ENCODE peak calls at places on chromosomes 13 and 19, in four cellular contexts. One of them, this sample, is unnamed. For H3K27me3, the result is how much of the 10 kb centered on the place peaks cover.

GRCh38 chr13:76383671-76384461 is 502.3 kb downstream of the KCTD12 start:
- DNase-seq in HCT116: no peak
- DNase-seq in K562: no peak
- DNase-seq in HepG2: no peak
- DNase-seq in this sample: peak

GRCh38 chr13:78137404-78138142 is 218.9 kb upstream of the EDNRB start:
- DNase-seq in HCT116: peak
- DNase-seq in K562: peak
- DNase-seq in HepG2: peak
- DNase-seq in this sample: peak

GRCh38 chr19:47228168-47228936 is 2.6 kb downstream of the BBC3 start:
- DNase-seq in HCT116: no peak
- DNase-seq in K562: peak
- DNase-seq in HepG2: peak
- DNase-seq in this sample: peak

GRCh38 chr19:47619763-47620162 is 10.8 kb downstream of the BICRA start:
- DNase-seq in HCT116: no peak
- DNase-seq in K562: no peak
- DNase-seq in HepG2: peak
- DNase-seq in this sample: no peak

GRCh38 chr13:47680752-47681151 is 320.3 kb downstream of the SUCLA2 start:
- DNase-seq in HCT116: no peak
- DNase-seq in K562: no peak
- DNase-seq in HepG2: no peak
- DNase-seq in this sample: no peak

GRCh38 chr13:36124236-36124822 is 6.9 kb downstream of the DCLK1 start:
- DNase-seq in HCT116: no peak
- DNase-seq in K562: no peak
- DNase-seq in HepG2: no peak
- DNase-seq in this sample: no peak

GRCh38 chr19:11848594-11849263 is at the start of gene ZNF439:
- DNase-seq in HCT116: no peak
- DNase-seq in K562: peak
- DNase-seq in HepG2: peak
- DNase-seq in this sample: peak

GRCh38 chr19:14198384-14199376 is 7.3 kb downstream of the ADGRL1 start:
- DNase-seq in HCT116: no peak
- DNase-seq in K562: no peak
- DNase-seq in HepG2: peak
- DNase-seq in this sample: peak

GRCh38 chr13:27619093-27619705 is 1.1 kb downstream of the LNX2 start:
- DNase-seq in HCT116: no peak
- DNase-seq in K562: no peak
- DNase-seq in HepG2: peak
- DNase-seq in this sample: no peak

GRCh38 chr19:23528376-23528775 is 133.1 kb upstream of the ZNF91 start:
- DNase-seq in HCT116: no peak
- DNase-seq in K562: no peak
- DNase-seq in HepG2: no peak
- DNase-seq in this sample: no peak

GRCh38 chr19:48969276-48970138 is 4.4 kb downstream of the FTL start:
- DNase-seq in HCT116: no peak
- DNase-seq in K562: peak
- DNase-seq in HepG2: no peak
- DNase-seq in this sample: no peak

GRCh38 chr19:18231775-18232174 is 5.5 kb upstream of the PDE4C start:
- DNase-seq in HCT116: no peak
- DNase-seq in K562: peak
- DNase-seq in HepG2: no peak
- DNase-seq in this sample: no peak

GRCh38 chr13:48244159-48244558 is 11.2 kb downstream of the ITM2B start:
- DNase-seq in HCT116: no peak
- DNase-seq in K562: no peak
- DNase-seq in HepG2: no peak
- DNase-seq in this sample: no peak

GRCh38 chr13:30153871-30154426 is 153.4 kb downstream of the KATNAL1 start:
- DNase-seq in HCT116: no peak
- DNase-seq in K562: no peak
- DNase-seq in HepG2: no peak
- DNase-seq in this sample: no peak

GRCh38 chr13:43865892-43866291 is 13.6 kb downstream of the CCDC122 start:
- DNase-seq in HCT116: peak
- DNase-seq in K562: no peak
- DNase-seq in HepG2: no peak
- DNase-seq in this sample: no peak

GRCh38 chr19:12792048-12792852 is 964 bp downstream of the JUNB start:
- DNase-seq in HCT116: no peak
- DNase-seq in K562: peak
- DNase-seq in HepG2: peak
- DNase-seq in this sample: peak

DNA sequence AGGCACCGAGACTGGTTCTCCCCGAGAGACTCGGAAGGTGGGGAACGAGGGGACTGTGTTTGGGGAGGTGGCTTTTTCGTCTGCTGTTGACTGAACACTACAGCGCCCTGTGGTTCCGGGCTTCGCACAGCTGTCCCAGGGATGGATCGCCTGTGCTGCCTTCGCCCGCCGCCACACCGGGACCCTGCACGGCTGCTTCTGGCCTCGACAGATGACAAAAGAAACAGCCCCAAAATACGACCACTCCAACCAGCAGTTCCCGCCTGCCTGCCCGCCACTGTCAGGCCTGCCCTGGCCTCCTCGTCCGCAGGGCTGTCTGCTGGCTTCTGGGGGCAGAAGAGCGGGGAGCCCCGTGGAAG is 13.3 kb upstream of the GNA15 start:
- DNase-seq in HCT116: no peak
- DNase-seq in K562: no peak
- DNase-seq in HepG2: no peak
- DNase-seq in this sample: no peak
- H3K27me3 ChIP-seq in HCT116: under half
- H3K27me3 ChIP-seq in K562: under half
- H3K27me3 ChIP-seq in HepG2: under half
- H3K27me3 ChIP-seq in this sample: under half

GRCh38 chr13:71772376-71772775 is 94.6 kb downstream of the DACH1 start:
- DNase-seq in HCT116: no peak
- DNase-seq in K562: no peak
- DNase-seq in HepG2: no peak
- DNase-seq in this sample: no peak
- TF ChIP-seq ELF1 in HCT116: no peak
- TF ChIP-seq ELF1 in K562: no peak
- TF ChIP-seq ELF1 in HepG2: no peak
- TF ChIP-seq ELF1 in this sample: no peak

DNA sequence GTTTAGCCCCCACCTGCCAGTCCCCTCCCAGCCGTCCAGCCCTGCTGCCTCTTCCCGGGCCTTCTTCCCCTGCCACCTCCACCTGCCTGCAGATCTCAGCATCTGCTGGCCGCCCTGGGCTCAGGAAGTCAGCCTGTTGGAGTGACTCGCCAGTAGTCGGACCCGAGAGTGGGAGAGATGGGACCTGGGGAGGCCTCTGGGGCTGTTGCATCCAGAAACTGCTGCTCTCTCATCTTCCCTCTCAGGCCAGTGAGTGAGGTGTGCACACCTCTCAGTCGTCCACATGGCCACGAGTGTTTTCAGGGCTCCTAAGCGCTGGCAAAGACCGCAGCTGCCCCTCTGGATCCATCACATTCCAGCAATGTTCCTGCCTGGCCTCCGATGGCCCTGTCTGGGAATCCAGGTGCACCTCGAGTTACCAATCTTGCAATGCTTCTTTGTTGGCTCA is 151.8 kb upstream of the SOX1 start:
- DNase-seq in HCT116: no peak
- DNase-seq in K562: no peak
- DNase-seq in HepG2: no peak
- DNase-seq in this sample: no peak
- H3K27me3 ChIP-seq in HCT116: under half
- H3K27me3 ChIP-seq in K562: under half
- H3K27me3 ChIP-seq in HepG2: under half
- H3K27me3 ChIP-seq in this sample: under half

DNA sequence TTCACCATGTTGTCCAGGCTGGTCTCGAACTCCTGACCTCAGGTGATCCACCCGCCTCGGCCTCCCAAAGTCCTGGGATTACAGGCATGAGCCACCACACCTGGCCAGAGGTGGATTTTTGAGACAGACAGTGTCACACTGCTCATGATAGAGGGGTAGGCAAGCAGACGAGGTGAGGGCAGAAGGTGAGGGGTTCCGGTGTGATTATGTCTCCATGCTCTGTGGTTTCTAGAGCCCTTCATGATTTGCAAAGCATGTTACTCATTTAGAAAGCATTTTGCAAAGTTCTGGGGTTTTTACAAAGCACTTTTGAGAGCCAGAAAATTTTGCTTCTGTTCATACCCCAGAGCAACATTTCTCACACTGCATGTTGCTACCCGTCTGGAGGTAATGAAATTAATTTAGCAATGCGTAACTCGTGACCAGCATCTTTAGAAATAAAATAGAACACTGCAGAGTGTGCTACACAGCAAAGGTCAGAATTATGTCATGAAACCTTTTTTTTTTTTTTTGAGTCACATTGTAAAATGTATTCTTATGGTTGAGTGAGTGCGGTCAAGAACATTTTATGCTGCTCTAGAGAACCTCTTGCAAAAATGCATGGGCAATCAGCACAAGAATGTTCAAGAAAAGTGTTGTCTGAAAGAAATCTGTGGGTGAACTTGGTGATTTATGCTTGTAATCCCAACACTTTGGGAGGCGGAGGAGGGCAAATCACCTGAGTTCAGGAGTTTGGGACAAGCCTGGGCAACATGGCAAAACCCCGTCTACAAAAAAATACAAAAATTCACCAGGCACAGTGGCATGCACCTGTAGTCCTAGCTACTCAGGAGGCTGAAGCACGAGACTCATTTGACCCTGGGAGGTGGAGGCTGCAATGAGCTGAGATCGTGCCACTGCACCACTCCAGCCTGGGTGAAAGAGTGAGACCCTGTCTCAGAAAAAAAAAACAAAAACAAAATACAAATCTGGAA is 58.0 kb downstream of the MAP4K1 start:
- DNase-seq in HCT116: no peak
- DNase-seq in K562: no peak
- DNase-seq in HepG2: no peak
- DNase-seq in this sample: no peak
- TF ChIP-seq ELF1 in HCT116: no peak
- TF ChIP-seq ELF1 in K562: no peak
- TF ChIP-seq ELF1 in HepG2: no peak
- TF ChIP-seq ELF1 in this sample: no peak

GRCh38 chr19:30670562-30671513 is 298.7 kb downstream of the ZNF536 start:
- DNase-seq in HCT116: no peak
- DNase-seq in K562: no peak
- DNase-seq in HepG2: no peak
- DNase-seq in this sample: no peak
- H3K27me3 ChIP-seq in HCT116: under half
- H3K27me3 ChIP-seq in K562: under half
- H3K27me3 ChIP-seq in HepG2: under half
- H3K27me3 ChIP-seq in this sample: under half

GRCh38 chr13:74114202-74114601 is 20.0 kb downstream of the KLF12 start:
- DNase-seq in HCT116: no peak
- DNase-seq in K562: no peak
- DNase-seq in HepG2: no peak
- DNase-seq in this sample: no peak

GRCh38 chr13:74111901-74112824 is 22.0 kb downstream of the KLF12 start:
- DNase-seq in HCT116: no peak
- DNase-seq in K562: no peak
- DNase-seq in HepG2: no peak
- DNase-seq in this sample: no peak

GRCh38 chr13:74107598-74107997 is 26.6 kb downstream of the KLF12 start:
- DNase-seq in HCT116: no peak
- DNase-seq in K562: no peak
- DNase-seq in HepG2: no peak
- DNase-seq in this sample: no peak

GRCh38 chr13:74111399-74111798 is 22.8 kb downstream of the KLF12 start:
- DNase-seq in HCT116: no peak
- DNase-seq in K562: no peak
- DNase-seq in HepG2: no peak
- DNase-seq in this sample: no peak

GRCh38 chr13:74110053-74110452 is 24.2 kb downstream of the KLF12 start:
- DNase-seq in HCT116: no peak
- DNase-seq in K562: no peak
- DNase-seq in HepG2: no peak
- DNase-seq in this sample: no peak
- TF ChIP-seq ELF1 in HCT116: no peak
- TF ChIP-seq ELF1 in K562: no peak
- TF ChIP-seq ELF1 in HepG2: no peak
- TF ChIP-seq ELF1 in this sample: no peak

GRCh38 chr19:41706741-41707501 is 1.5 kb upstream of the CEACAM5 start:
- DNase-seq in HCT116: peak
- DNase-seq in K562: peak
- DNase-seq in HepG2: peak
- DNase-seq in this sample: peak

GRCh38 chr19:41709951-41710645 is 1.7 kb downstream of the CEACAM5 start:
- DNase-seq in HCT116: no peak
- DNase-seq in K562: no peak
- DNase-seq in HepG2: no peak
- DNase-seq in this sample: no peak

GRCh38 chr19:41708481-41708880 is at the start of gene CEACAM5:
- DNase-seq in HCT116: no peak
- DNase-seq in K562: no peak
- DNase-seq in HepG2: no peak
- DNase-seq in this sample: no peak

GRCh38 chr19:41707502-41707812 is 969 bp upstream of the CEACAM5 start:
- DNase-seq in HCT116: no peak
- DNase-seq in K562: peak
- DNase-seq in HepG2: no peak
- DNase-seq in this sample: no peak

DNA sequence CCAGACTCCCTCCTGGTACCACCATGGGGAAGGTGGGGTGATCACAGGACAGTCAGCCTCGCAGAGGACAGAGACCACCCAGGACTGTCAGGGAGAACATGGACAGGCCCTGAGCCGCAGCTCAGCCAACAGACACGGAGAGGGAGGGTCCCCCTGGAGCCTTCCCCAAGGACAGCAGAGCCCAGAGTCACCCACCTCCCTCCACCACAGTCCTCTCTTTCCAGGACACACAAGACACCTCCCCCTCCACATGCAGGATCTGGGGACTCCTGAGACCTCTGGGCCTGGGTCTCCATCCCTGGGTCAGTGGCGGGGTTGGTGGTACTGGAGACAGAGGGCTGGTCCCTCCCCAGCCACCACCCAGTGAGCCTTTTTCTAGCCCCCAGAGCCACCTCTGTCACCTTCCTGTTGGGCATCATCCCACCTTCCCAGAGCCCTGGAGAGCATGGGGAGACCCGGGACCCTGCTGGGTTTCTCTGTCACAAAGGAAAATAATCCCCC is 505 bp upstream of the CEACAM5 start:
- DNase-seq in HCT116: no peak
- DNase-seq in K562: no peak
- DNase-seq in HepG2: no peak
- DNase-seq in this sample: no peak
- H3K27me3 ChIP-seq in HCT116: under half
- H3K27me3 ChIP-seq in K562: under half
- H3K27me3 ChIP-seq in HepG2: under half
- H3K27me3 ChIP-seq in this sample: under half

This sample was measured in SK-N-SH.